ENCODE peak calls at places on chromosome 16, in eight cellular contexts. Z, X, O, J, K, D, N and M are unnamed samples.

GRCh38 chr16:64412578-64413280 is 709.1 kb downstream of the CDH11 start:
- DNase-seq in D (no peak), X (no peak), N (no peak), O (no peak), Z (no peak), J (no peak), K (peak; percentile 3), M (no peak)

GRCh38 chr16:55271945-55272513 is 52.0 kb upstream of the IRX6 start:
- DNase-seq in J (no peak), D (no peak), O (no peak), N (no peak), X (no peak), K (no peak), Z (no peak), M (no peak)

GRCh38 chr16:80123189-80123588 is 417.6 kb upstream of the DYNLRB2 start:
- DNase-seq in N (no peak), Z (peak; percentile 22), X (no peak), D (no peak), O (no peak), J (no peak), K (no peak), M (no peak)

GRCh38 chr16:5056347-5056746 is 9.4 kb downstream of the C16orf89 start:
- DNase-seq in X (no peak), Z (no peak), J (peak; percentile 37), O (peak; percentile 53), D (peak; percentile 11), N (peak; percentile 30), K (no peak), M (peak; percentile 16)

GRCh38 chr16:66335704-66336329 is 30.7 kb upstream of the CDH5 start:
- DNase-seq in N (no peak), Z (no peak), D (no peak), X (peak; percentile 93), J (no peak), O (no peak), K (no peak), M (no peak)

GRCh38 chr16:3295209-3295608 is 10.0 kb downstream of the TIGD7 start:
- DNase-seq in K (no peak), J (no peak), Z (no peak), N (no peak), O (no peak), X (no peak), D (no peak), M (no peak)

GRCh38 chr16:53043986-53044571 is 8.6 kb downstream of the CHD9NB start:
- DNase-seq in N (no peak), J (no peak), Z (no peak), D (no peak), X (peak; percentile 66), O (peak; percentile 18), K (no peak), M (no peak)

GRCh38 chr16:26856271-26856670 is 210.5 kb upstream of the C16orf82 start:
- DNase-seq in O (no peak), Z (no peak), X (no peak), K (no peak), N (no peak), J (no peak), D (no peak), M (no peak)

GRCh38 chr16:28010671-28011070 is 52.8 kb downstream of the GSG1L start:
- DNase-seq in X (no peak), K (no peak), J (no peak), Z (peak; percentile 24), N (no peak), O (no peak), D (no peak), M (no peak)

GRCh38 chr16:56408379-56409098 is 16.8 kb downstream of the AMFR start:
- DNase-seq in X (no peak), D (no peak), O (peak; percentile 68), N (no peak), K (no peak), J (no peak), Z (no peak), M (no peak)

GRCh38 chr16:85243312-85243711 is 131.0 kb upstream of the CIBAR2 start:
- DNase-seq in K (no peak), N (no peak), X (no peak), Z (no peak), D (no peak), J (no peak), O (no peak), M (no peak)

GRCh38 chr16:88454315-88455057 is 1.4 kb downstream of the ZFPM1 start:
- DNase-seq in Z (no peak), J (no peak), N (peak; percentile 19), K (no peak), O (peak; percentile 46), X (peak; percentile 69), D (peak; percentile 21), M (peak; percentile 35)

GRCh38 chr16:18013863-18014262 is 322.7 kb downstream of the NPIPA8 start:
- DNase-seq in N (no peak), K (no peak), O (no peak), X (no peak), J (no peak), D (no peak), Z (no peak), M (no peak)

GRCh38 chr16:89017956-89018604 is 41.1 kb upstream of the CBFA2T3 start:
- DNase-seq in J (no peak), N (no peak), O (no peak), D (no peak), K (no peak), X (no peak), Z (no peak), M (no peak)

GRCh38 chr16:78817442-78817829 is 718.0 kb downstream of the WWOX start:
- DNase-seq in J (no peak), K (no peak), X (no peak), O (no peak), Z (no peak), D (no peak), N (no peak), M (no peak)

GRCh38 chr16:85302018-85302847 is 190.0 kb upstream of the CIBAR2 start:
- DNase-seq in Z (no peak), D (no peak), N (no peak), K (no peak), J (peak; percentile 31), X (peak; percentile 56), O (no peak), M (no peak)

GRCh38 chr16:81711609-81712329 is 67.3 kb upstream of the PLCG2 start:
- DNase-seq in K (no peak), O (peak; percentile 97), X (peak; percentile 16), Z (peak; percentile 76), J (peak; percentile 86), N (no peak), D (no peak), M (no peak)

GRCh38 chr16:29126057-29126494 is 141.2 kb downstream of the LAT start:
- DNase-seq in Z (no peak), O (no peak), J (no peak), K (no peak), D (no peak), X (no peak), N (no peak), M (no peak)